ENCODE peak calls at places on chromosomes 1 and 21, in four cellular contexts. One of them, this sample, is unnamed.
A peak's percentile ranks its signal among the peaks of the same experiment; 100 is the strongest.

GRCh38 chr1:181155339-181155738 is 66.8 kb downstream of the IER5 start:
- DNase-seq in left lung: no peak
- DNase-seq in H1: no peak
- DNase-seq in fibroblast of lung: no peak
- DNase-seq in this sample: no peak

GRCh38 chr1:178607718-178608408 is 95.0 kb downstream of the TEX35 start:
- DNase-seq in left lung: no peak
- DNase-seq in H1: no peak
- DNase-seq in fibroblast of lung: no peak
- DNase-seq in this sample: no peak

GRCh38 chr1:162666006-162666645 is 33.9 kb downstream of the DDR2 start:
- DNase-seq in left lung: no peak
- DNase-seq in H1: no peak
- DNase-seq in fibroblast of lung: no peak
- DNase-seq in this sample: no peak

GRCh38 chr1:9882296-9882944 is 27.6 kb downstream of the CTNNBIP1 start:
- DNase-seq in H1: no peak
- DNase-seq in fibroblast of lung: no peak
- DNase-seq in left lung: no peak
- DNase-seq in this sample: no peak

GRCh38 chr1:94044290-94044790 is 76.6 kb downstream of the ABCA4 start:
- DNase-seq in H1: no peak
- DNase-seq in left lung: peak; percentile 66
- DNase-seq in fibroblast of lung: no peak
- DNase-seq in this sample: no peak

GRCh38 chr1:80542231-80542630 is 1258.5 kb upstream of the ADGRL2 start:
- DNase-seq in H1: no peak
- DNase-seq in fibroblast of lung: peak; percentile 79
- DNase-seq in left lung: no peak
- DNase-seq in this sample: no peak

GRCh38 chr1:54200519-54200997 is 591 bp downstream of the MRPL37 start:
- DNase-seq in left lung: no peak
- DNase-seq in fibroblast of lung: peak; percentile 17
- DNase-seq in H1: no peak
- DNase-seq in this sample: no peak

GRCh38 chr1:215111916-215112315 is 29.4 kb downstream of the KCNK2 start:
- DNase-seq in H1: no peak
- DNase-seq in left lung: no peak
- DNase-seq in fibroblast of lung: no peak
- DNase-seq in this sample: no peak

GRCh38 chr21:45877821-45878469 is 103.6 kb upstream of the COL6A1 start:
- DNase-seq in left lung: peak; percentile 25
- DNase-seq in H1: no peak
- DNase-seq in fibroblast of lung: no peak
- DNase-seq in this sample: no peak

GRCh38 chr1:33653226-33653625 is 180.8 kb downstream of the ZSCAN20 start:
- DNase-seq in left lung: no peak
- DNase-seq in fibroblast of lung: no peak
- DNase-seq in H1: no peak
- DNase-seq in this sample: no peak

GRCh38 chr1:229535226-229535625 is 23.3 kb downstream of the ABCB10 start:
- DNase-seq in fibroblast of lung: no peak
- DNase-seq in left lung: no peak
- DNase-seq in H1: no peak
- DNase-seq in this sample: no peak

GRCh38 chr1:6127587-6128163 is 52.4 kb downstream of the CHD5 start:
- DNase-seq in left lung: peak; percentile 89
- DNase-seq in fibroblast of lung: peak; percentile 41
- DNase-seq in H1: peak; percentile 71
- DNase-seq in this sample: peak; percentile 73

GRCh38 chr1:81876901-81877750 is 76.4 kb downstream of the ADGRL2 start:
- DNase-seq in left lung: no peak
- DNase-seq in H1: no peak
- DNase-seq in fibroblast of lung: peak; percentile 60
- DNase-seq in this sample: no peak

GRCh38 chr1:39105841-39106765 is 80.0 kb downstream of the NDUFS5 start:
- DNase-seq in H1: no peak
- DNase-seq in left lung: peak; percentile 56
- DNase-seq in fibroblast of lung: peak; percentile 51
- DNase-seq in this sample: no peak

GRCh38 chr1:172656576-172656975 is 2.3 kb upstream of the FASLG start:
- DNase-seq in H1: no peak
- DNase-seq in left lung: no peak
- DNase-seq in fibroblast of lung: no peak
- DNase-seq in this sample: no peak

GRCh38 chr1:108842525-108843181 is 14.2 kb downstream of the AKNAD1 start:
- DNase-seq in fibroblast of lung: no peak
- DNase-seq in H1: no peak
- DNase-seq in left lung: no peak
- DNase-seq in this sample: no peak

DNA sequence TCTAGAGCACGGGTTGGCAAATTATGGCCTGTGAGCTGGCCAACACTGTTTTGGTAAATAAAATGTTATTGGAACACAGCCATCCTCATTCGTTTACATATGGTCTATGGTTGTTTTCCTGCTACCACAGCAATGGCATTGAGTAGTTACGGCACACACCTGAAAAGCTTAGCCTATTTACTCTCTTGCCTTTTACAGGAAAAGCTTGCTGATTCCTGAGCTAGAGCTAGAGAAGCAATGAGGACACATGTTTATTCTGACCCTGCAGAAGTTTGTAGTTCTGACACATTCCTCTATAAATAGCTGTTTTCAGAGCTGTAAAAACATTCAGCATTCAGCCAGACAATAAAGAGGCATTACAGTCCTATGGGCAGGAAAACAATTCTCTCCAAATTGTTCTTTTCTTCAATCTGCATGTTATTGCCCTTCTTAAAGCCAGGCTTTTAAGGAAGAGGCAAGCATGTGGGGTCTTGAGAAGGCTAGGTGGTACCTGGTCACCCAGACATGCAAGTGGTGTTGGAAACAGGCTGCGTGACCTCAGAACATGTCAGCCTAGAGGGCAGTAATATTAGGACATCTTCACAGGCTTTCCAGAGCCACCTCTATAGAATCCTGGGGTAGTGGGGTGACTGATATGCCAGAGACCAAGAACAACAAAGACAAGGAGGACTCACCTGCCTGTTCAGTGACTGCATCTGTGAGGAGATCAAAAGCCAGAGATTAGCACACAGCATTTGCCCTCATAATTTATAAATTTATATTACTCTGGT is 1.6 kb downstream of the FCRL2 start:
- DNase-seq in left lung: no peak
- DNase-seq in fibroblast of lung: no peak
- DNase-seq in H1: no peak
- DNase-seq in this sample: no peak
- TF ChIP-seq CTCF in left lung: no peak
- TF ChIP-seq CTCF in fibroblast of lung: no peak
- TF ChIP-seq CTCF in H1: no peak
- TF ChIP-seq CTCF in this sample: no peak

DNA sequence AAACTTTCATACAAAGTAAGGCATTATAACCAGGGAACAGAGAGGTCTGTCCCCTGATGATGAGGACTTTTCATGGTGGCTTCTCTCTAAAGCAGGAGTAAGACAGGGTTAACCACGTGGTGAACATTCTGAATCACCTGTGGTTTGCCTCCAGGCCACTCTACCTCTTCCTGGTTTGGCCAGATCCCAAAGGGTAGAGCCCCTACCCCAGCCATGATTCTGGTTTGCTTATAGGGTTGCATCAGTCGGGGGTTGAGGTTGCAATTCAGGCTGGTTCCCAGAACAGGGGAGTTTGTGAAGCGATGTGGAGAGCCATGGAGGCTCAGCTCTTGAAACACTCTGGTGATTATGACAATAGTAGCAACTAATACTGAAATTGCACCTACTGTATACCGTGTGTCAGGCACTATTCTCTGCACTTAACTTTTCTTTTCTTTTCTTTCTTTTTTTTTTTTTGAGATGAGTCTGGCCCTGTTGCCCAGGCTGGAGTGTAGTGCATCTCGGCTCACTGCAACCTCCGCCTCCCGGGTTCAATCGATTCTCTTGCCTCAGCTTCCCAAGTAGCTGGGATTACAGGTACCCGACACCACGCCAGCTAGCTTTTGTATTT is 8.3 kb downstream of the CNR2 start:
- DNase-seq in fibroblast of lung: no peak
- DNase-seq in H1: no peak
- DNase-seq in left lung: no peak
- DNase-seq in this sample: no peak
- H3K27ac ChIP-seq in fibroblast of lung: no peak overlapping the region
- H3K27ac ChIP-seq in H1: no peak overlapping the region
- H3K27ac ChIP-seq in left lung: no peak overlapping the region
- H3K27ac ChIP-seq in this sample: no peak overlapping the region

DNA sequence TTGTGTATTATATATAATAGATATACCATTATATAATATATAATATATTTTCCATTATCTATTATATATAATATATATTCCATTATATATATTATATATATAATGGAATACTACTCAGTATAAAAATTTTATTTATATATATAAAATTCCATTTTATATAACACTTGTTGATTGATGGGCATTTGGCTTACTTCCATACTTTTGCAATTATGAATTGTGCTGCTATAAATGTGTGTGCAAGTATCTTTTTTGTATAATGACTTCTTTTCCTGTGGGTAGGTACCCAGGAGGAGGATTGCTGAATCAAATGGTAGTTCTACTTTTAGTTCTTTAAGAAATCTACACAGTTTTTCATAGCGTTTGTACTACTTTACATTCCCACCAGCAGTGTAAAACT is 1211.1 kb downstream of the NCAM2 start:
- DNase-seq in H1: no peak
- DNase-seq in left lung: no peak
- DNase-seq in fibroblast of lung: no peak
- DNase-seq in this sample: no peak
- H3K9me3 ChIP-seq in H1: no peaks in the 10 kb centered on the region
- H3K9me3 ChIP-seq in left lung: no peaks in the 10 kb centered on the region
- H3K9me3 ChIP-seq in fibroblast of lung: no peaks in the 10 kb centered on the region
- H3K9me3 ChIP-seq in this sample: no peaks in the 10 kb centered on the region

DNA sequence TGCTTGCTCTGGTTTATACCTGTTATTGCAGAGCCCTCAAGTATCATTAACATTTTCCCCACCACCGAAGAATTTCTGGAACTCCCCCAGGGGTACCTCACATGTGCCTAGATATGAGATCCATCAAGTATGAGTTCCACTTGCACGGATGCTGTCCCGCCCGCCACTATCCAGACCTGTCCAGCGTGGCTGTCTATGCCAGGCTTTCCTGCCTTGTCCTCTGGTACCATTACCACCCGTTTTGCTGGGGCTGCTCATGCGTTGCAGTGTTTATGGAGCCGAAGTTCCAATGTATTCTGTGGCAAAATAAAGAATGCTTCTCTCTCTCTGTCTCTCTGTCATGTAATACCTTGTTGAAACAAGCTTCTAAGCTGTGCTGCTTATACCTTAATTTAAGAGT is 543.5 kb upstream of the PTBP2 start:
- DNase-seq in fibroblast of lung: no peak
- DNase-seq in H1: no peak
- DNase-seq in left lung: no peak
- DNase-seq in this sample: no peak
- TF ChIP-seq CTCF in fibroblast of lung: no peak
- TF ChIP-seq CTCF in H1: no peak
- TF ChIP-seq CTCF in left lung: no peak
- TF ChIP-seq CTCF in this sample: no peak